ENCODE peak calls at places on chromosome 9, in five cellular contexts. S is activated effector memory CD4-positive, alpha-beta T cell treated with Interleukin-2 at 50 U/mL for 16 hours; Y is tibial artery; M is GM03348; G is WTC11. V is an unnamed sample.

GRCh38 chr9:106701611-106702010 is 161.4 kb upstream of the ZNF462 start:
- DNase-seq in S (no peak), Y (no peak), M (no peak), G (no peak), V (no peak)

GRCh38 chr9:106921989-106922388 is 59.0 kb downstream of the ZNF462 start:
- DNase-seq in S (no peak), Y (no peak), M (peak; percentile 29), G (no peak), V (no peak)

GRCh38 chr9:138066049-138066448 is 188.5 kb downstream of the CACNA1B start:
- DNase-seq in S (no peak), Y (no peak), M (no peak), G (peak; percentile 39), V (no peak)

GRCh38 chr9:77215874-77216273 is 38.5 kb downstream of the VPS13A start:
- DNase-seq in S (no peak), Y (no peak), M (peak; percentile 11), G (no peak), V (peak; percentile 14)

GRCh38 chr9:135851748-135852147 is 55.6 kb downstream of the CAMSAP1 start:
- DNase-seq in S (no peak), Y (no peak), M (no peak), G (no peak), V (no peak)

GRCh38 chr9:122095010-122095767 is 2.1 kb upstream of the TTLL11 start:
- DNase-seq in S (peak; percentile 23), Y (peak; percentile 35), M (peak; percentile 61), G (peak; percentile 63), V (peak; percentile 70)

GRCh38 chr9:84668204-84669007 is 1.1 kb upstream of the NTRK2 start:
- DNase-seq in S (peak; percentile 18), Y (peak; percentile 72), M (peak; percentile 80), G (peak; percentile 84), V (peak; percentile 81)

GRCh38 chr9:131986089-131986488 is 93.6 kb downstream of the MED27 start:
- DNase-seq in S (no peak), Y (no peak), M (no peak), G (no peak), V (no peak)

GRCh38 chr9:77210116-77210515 is 32.8 kb downstream of the VPS13A start:
- DNase-seq in S (no peak), Y (no peak), M (no peak), G (peak; percentile 34), V (no peak)

GRCh38 chr9:19161257-19162025 is 34.1 kb upstream of the PLIN2 start:
- DNase-seq in S (peak; percentile 23), Y (peak; percentile 76), M (peak; percentile 72), G (no peak), V (no peak)

GRCh38 chr9:99743455-99743854 is 78.2 kb upstream of the NR4A3 start:
- DNase-seq in S (no peak), Y (no peak), M (no peak), G (no peak), V (no peak)

GRCh38 chr9:394347-395052 is 179.8 kb downstream of the DOCK8 start:
- DNase-seq in S (no peak), Y (no peak), M (no peak), G (no peak), V (no peak)

GRCh38 chr9:37192803-37193202 is 72.4 kb downstream of the ZCCHC7 start:
- DNase-seq in S (no peak), Y (no peak), M (no peak), G (no peak), V (no peak)

GRCh38 chr9:81370650-81371049 is 318.7 kb downstream of the TLE1 start:
- DNase-seq in S (no peak), Y (no peak), M (no peak), G (no peak), V (peak; percentile 36)

GRCh38 chr9:91771027-91771426 is 179.0 kb downstream of the ROR2 start:
- DNase-seq in S (no peak), Y (no peak), M (peak; percentile 93), G (peak; percentile 38), V (no peak)

GRCh38 chr9:72129271-72130156 is 19.7 kb upstream of the GDA start:
- DNase-seq in S (no peak), Y (no peak), M (no peak), G (no peak), V (no peak)

GRCh38 chr9:86368871-86369521 is 14.8 kb upstream of the TUT7 start:
- DNase-seq in S (no peak), Y (no peak), M (peak; percentile 14), G (no peak), V (no peak)

GRCh38 chr9:5622019-5622418 is 6.9 kb upstream of the RIC1 start:
- DNase-seq in S (no peak), Y (no peak), M (peak; percentile 64), G (no peak), V (no peak)

GRCh38 chr9:104983491-104983890 is 55.5 kb upstream of the ABCA1 start:
- DNase-seq in S (no peak), Y (no peak), M (no peak), G (no peak), V (no peak)

GRCh38 chr9:134099123-134099761 is 31.4 kb upstream of the BRD3 start:
- DNase-seq in S (peak; percentile 10), Y (no peak), M (peak; percentile 67), G (peak; percentile 77), V (peak; percentile 37)

GRCh38 chr9:75893096-75893495 is 2.6 kb downstream of the PCSK5 start:
- DNase-seq in S (no peak), Y (no peak), M (no peak), G (no peak), V (no peak)

GRCh38 chr9:124450241-124450924 is at the start of gene ADGRD2:
- DNase-seq in S (no peak), Y (no peak), M (peak; percentile 51), G (peak; percentile 89), V (peak; percentile 77)

GRCh38 chr9:33946779-33947535 is 101.7 kb downstream of the UBAP2 start:
- DNase-seq in S (no peak), Y (no peak), M (peak; percentile 88), G (no peak), V (no peak)

GRCh38 chr9:131724678-131725077 is 15.2 kb downstream of the RAPGEF1 start:
- DNase-seq in S (no peak), Y (no peak), M (no peak), G (no peak), V (no peak)

GRCh38 chr9:77402286-77402685 is 225.0 kb downstream of the VPS13A start:
- DNase-seq in S (no peak), Y (no peak), M (peak; percentile 10), G (no peak), V (no peak)

GRCh38 chr9:85742630-85742928 is 825 bp upstream of the AGTPBP1 start:
- DNase-seq in S (no peak), Y (no peak), M (peak; percentile 29), G (no peak), V (no peak)

GRCh38 chr9:115913666-115914065 is 239.9 kb upstream of the PAPPA start:
- DNase-seq in S (no peak), Y (no peak), M (peak; percentile 42), G (no peak), V (no peak)

V was measured in BE2C.